ENCODE peak calls at places on chromosome 17, in six cellular contexts. One of them, this sample, is unnamed.
A peak's percentile ranks its signal among the peaks of the same experiment; 100 is the strongest.

GRCh38 chr17:45129940-45130639 is 2.2 kb downstream of the PLCD3 start:
- DNase-seq in A549: no peak
- DNase-seq in HCT116: no peak
- DNase-seq in GM20000: no peak
- DNase-seq in breast epithelium: no peak
- DNase-seq in lower lobe of right lung: no peak
- DNase-seq in this sample: peak; percentile 57

GRCh38 chr17:29615492-29616299 is 7.0 kb downstream of the CORO6 start:
- DNase-seq in breast epithelium: peak; percentile 75
- DNase-seq in lower lobe of right lung: peak; percentile 89
- DNase-seq in GM20000: peak; percentile 96
- DNase-seq in HCT116: no peak
- DNase-seq in A549: peak; percentile 74
- DNase-seq in this sample: peak; percentile 28

GRCh38 chr17:29622337-29623282 is at the start of gene CORO6:
- DNase-seq in HCT116: no peak
- DNase-seq in breast epithelium: no peak
- DNase-seq in GM20000: peak; percentile 84
- DNase-seq in A549: peak; percentile 75
- DNase-seq in lower lobe of right lung: peak; percentile 66
- DNase-seq in this sample: peak; percentile 31

GRCh38 chr17:47741109-47741792 is 8.2 kb downstream of the TBX21 start:
- DNase-seq in breast epithelium: no peak
- DNase-seq in HCT116: no peak
- DNase-seq in lower lobe of right lung: no peak
- DNase-seq in A549: no peak
- DNase-seq in GM20000: no peak
- DNase-seq in this sample: no peak

GRCh38 chr17:12282056-12282455 is 261.4 kb downstream of the MAP2K4 start:
- DNase-seq in GM20000: no peak
- DNase-seq in lower lobe of right lung: no peak
- DNase-seq in HCT116: no peak
- DNase-seq in breast epithelium: no peak
- DNase-seq in A549: peak; percentile 8
- DNase-seq in this sample: peak; percentile 78

GRCh38 chr17:78082988-78083387 is 45.6 kb downstream of the TMC6 start:
- DNase-seq in GM20000: no peak
- DNase-seq in A549: no peak
- DNase-seq in HCT116: no peak
- DNase-seq in lower lobe of right lung: no peak
- DNase-seq in breast epithelium: no peak
- DNase-seq in this sample: no peak

GRCh38 chr17:9862949-9863348 is 37.2 kb downstream of the GLP2R start:
- DNase-seq in breast epithelium: no peak
- DNase-seq in HCT116: no peak
- DNase-seq in lower lobe of right lung: no peak
- DNase-seq in GM20000: no peak
- DNase-seq in A549: no peak
- DNase-seq in this sample: no peak

GRCh38 chr17:74769266-74769855 is 6.8 kb downstream of the NAT9 start:
- DNase-seq in breast epithelium: no peak
- DNase-seq in GM20000: no peak
- DNase-seq in HCT116: no peak
- DNase-seq in lower lobe of right lung: no peak
- DNase-seq in A549: no peak
- DNase-seq in this sample: no peak

GRCh38 chr17:29667969-29668368 is 45.3 kb upstream of the CORO6 start:
- DNase-seq in breast epithelium: no peak
- DNase-seq in A549: no peak
- DNase-seq in lower lobe of right lung: no peak
- DNase-seq in GM20000: no peak
- DNase-seq in HCT116: no peak
- DNase-seq in this sample: no peak

GRCh38 chr17:61159415-61159814 is 240.2 kb upstream of the TBX2 start:
- DNase-seq in GM20000: peak; percentile 23
- DNase-seq in lower lobe of right lung: no peak
- DNase-seq in HCT116: no peak
- DNase-seq in A549: no peak
- DNase-seq in breast epithelium: no peak
- DNase-seq in this sample: no peak

GRCh38 chr17:31508310-31509094 is 117.0 kb downstream of the RAB11FIP4 start:
- DNase-seq in lower lobe of right lung: no peak
- DNase-seq in breast epithelium: no peak
- DNase-seq in A549: peak; percentile 31
- DNase-seq in GM20000: peak; percentile 73
- DNase-seq in HCT116: no peak
- DNase-seq in this sample: no peak

GRCh38 chr17:30091771-30092170 is 24.8 kb upstream of the NSRP1 start:
- DNase-seq in GM20000: no peak
- DNase-seq in lower lobe of right lung: no peak
- DNase-seq in breast epithelium: no peak
- DNase-seq in HCT116: peak; percentile 10
- DNase-seq in A549: no peak
- DNase-seq in this sample: peak; percentile 83

GRCh38 chr17:76528156-76528527 is 9.4 kb downstream of the CYGB start:
- DNase-seq in GM20000: no peak
- DNase-seq in breast epithelium: no peak
- DNase-seq in lower lobe of right lung: no peak
- DNase-seq in HCT116: no peak
- DNase-seq in A549: no peak
- DNase-seq in this sample: no peak

GRCh38 chr17:73792994-73793393 is 148.7 kb upstream of the SDK2 start:
- DNase-seq in A549: no peak
- DNase-seq in GM20000: no peak
- DNase-seq in breast epithelium: no peak
- DNase-seq in lower lobe of right lung: no peak
- DNase-seq in HCT116: no peak
- DNase-seq in this sample: no peak

GRCh38 chr17:19343671-19344151 is 18.8 kb downstream of the B9D1 start:
- DNase-seq in lower lobe of right lung: no peak
- DNase-seq in GM20000: no peak
- DNase-seq in HCT116: no peak
- DNase-seq in breast epithelium: peak; percentile 47
- DNase-seq in A549: no peak
- DNase-seq in this sample: no peak

GRCh38 chr17:59115474-59115873 is 8.8 kb upstream of the TRIM37 start:
- DNase-seq in breast epithelium: no peak
- DNase-seq in GM20000: no peak
- DNase-seq in HCT116: no peak
- DNase-seq in lower lobe of right lung: no peak
- DNase-seq in A549: no peak
- DNase-seq in this sample: no peak

GRCh38 chr17:76408037-76408849 is 23.8 kb downstream of the SPHK1 start:
- DNase-seq in lower lobe of right lung: peak; percentile 75
- DNase-seq in GM20000: peak; percentile 76
- DNase-seq in HCT116: peak; percentile 42
- DNase-seq in breast epithelium: peak; percentile 74
- DNase-seq in A549: peak; percentile 83
- DNase-seq in this sample: peak; percentile 23

GRCh38 chr17:50477976-50478375 is 684 bp upstream of the RSAD1 start:
- DNase-seq in HCT116: no peak
- DNase-seq in A549: no peak
- DNase-seq in lower lobe of right lung: peak; percentile 26
- DNase-seq in GM20000: no peak
- DNase-seq in breast epithelium: no peak
- DNase-seq in this sample: no peak

GRCh38 chr17:64459284-64459747 is 10.4 kb downstream of the MILR1 start:
- DNase-seq in A549: no peak
- DNase-seq in lower lobe of right lung: no peak
- DNase-seq in breast epithelium: no peak
- DNase-seq in GM20000: no peak
- DNase-seq in HCT116: peak; percentile 59
- DNase-seq in this sample: peak; percentile 52

GRCh38 chr17:28575126-28575795 is 1.4 kb downstream of the ALDOC start:
- DNase-seq in A549: no peak
- DNase-seq in breast epithelium: no peak
- DNase-seq in GM20000: no peak
- DNase-seq in HCT116: no peak
- DNase-seq in lower lobe of right lung: no peak
- DNase-seq in this sample: no peak

GRCh38 chr17:61786088-61786487 is 77.2 kb downstream of the BRIP1 start:
- DNase-seq in breast epithelium: no peak
- DNase-seq in GM20000: no peak
- DNase-seq in HCT116: no peak
- DNase-seq in lower lobe of right lung: no peak
- DNase-seq in A549: no peak
- DNase-seq in this sample: no peak

GRCh38 chr17:46012506-46013079 is 13.5 kb downstream of the STH start:
- DNase-seq in lower lobe of right lung: no peak
- DNase-seq in breast epithelium: no peak
- DNase-seq in HCT116: no peak
- DNase-seq in A549: no peak
- DNase-seq in GM20000: no peak
- DNase-seq in this sample: no peak

GRCh38 chr17:39872700-39873099 is 4.7 kb downstream of the ZPBP2 start:
- DNase-seq in lower lobe of right lung: no peak
- DNase-seq in breast epithelium: no peak
- DNase-seq in HCT116: no peak
- DNase-seq in GM20000: no peak
- DNase-seq in A549: no peak
- DNase-seq in this sample: peak; percentile 40

GRCh38 chr17:31314788-31315105 is 893 bp upstream of the EVI2B start:
- DNase-seq in GM20000: no peak
- DNase-seq in A549: no peak
- DNase-seq in lower lobe of right lung: no peak
- DNase-seq in HCT116: no peak
- DNase-seq in breast epithelium: no peak
- DNase-seq in this sample: no peak

GRCh38 chr17:73546770-73547345 is 97.4 kb downstream of the SDK2 start:
- DNase-seq in lower lobe of right lung: peak; percentile 88
- DNase-seq in A549: peak; percentile 38
- DNase-seq in HCT116: peak; percentile 12
- DNase-seq in GM20000: peak; percentile 45
- DNase-seq in breast epithelium: no peak
- DNase-seq in this sample: no peak

GRCh38 chr17:39667262-39668140 is 752 bp upstream of the PNMT start:
- DNase-seq in A549: no peak
- DNase-seq in lower lobe of right lung: no peak
- DNase-seq in breast epithelium: no peak
- DNase-seq in GM20000: peak; percentile 70
- DNase-seq in HCT116: no peak
- DNase-seq in this sample: no peak

GRCh38 chr17:29177871-29178749 is 2.1 kb downstream of the MYO18A start:
- DNase-seq in A549: peak; percentile 54
- DNase-seq in GM20000: no peak
- DNase-seq in lower lobe of right lung: no peak
- DNase-seq in breast epithelium: no peak
- DNase-seq in HCT116: no peak
- DNase-seq in this sample: no peak

GRCh38 chr17:31413871-31414589 is 22.6 kb downstream of the RAB11FIP4 start:
- DNase-seq in lower lobe of right lung: no peak
- DNase-seq in HCT116: no peak
- DNase-seq in breast epithelium: no peak
- DNase-seq in A549: no peak
- DNase-seq in GM20000: no peak
- DNase-seq in this sample: peak; percentile 77

GRCh38 chr17:31369266-31369665 is 22.2 kb upstream of the RAB11FIP4 start:
- DNase-seq in HCT116: no peak
- DNase-seq in GM20000: no peak
- DNase-seq in lower lobe of right lung: no peak
- DNase-seq in breast epithelium: no peak
- DNase-seq in A549: no peak
- DNase-seq in this sample: no peak

GRCh38 chr17:64252831-64253230 is 10.2 kb downstream of the TEX2 start:
- DNase-seq in breast epithelium: no peak
- DNase-seq in HCT116: no peak
- DNase-seq in A549: no peak
- DNase-seq in lower lobe of right lung: no peak
- DNase-seq in GM20000: no peak
- DNase-seq in this sample: peak; percentile 19

GRCh38 chr17:40561871-40562611 is 3.2 kb downstream of the CCR7 start:
- DNase-seq in lower lobe of right lung: no peak
- DNase-seq in A549: no peak
- DNase-seq in breast epithelium: no peak
- DNase-seq in HCT116: no peak
- DNase-seq in GM20000: no peak
- DNase-seq in this sample: no peak

GRCh38 chr17:13967416-13967815 is 101.9 kb upstream of the COX10 start:
- DNase-seq in breast epithelium: no peak
- DNase-seq in HCT116: no peak
- DNase-seq in GM20000: no peak
- DNase-seq in lower lobe of right lung: no peak
- DNase-seq in A549: no peak
- DNase-seq in this sample: no peak

GRCh38 chr17:35147313-35147982 is at the start of gene UNC45B:
- DNase-seq in breast epithelium: no peak
- DNase-seq in GM20000: no peak
- DNase-seq in A549: no peak
- DNase-seq in lower lobe of right lung: no peak
- DNase-seq in HCT116: no peak
- DNase-seq in this sample: no peak

GRCh38 chr17:42221886-42222745 is 27.8 kb upstream of the GHDC start:
- DNase-seq in HCT116: peak; percentile 7
- DNase-seq in GM20000: peak; percentile 78
- DNase-seq in breast epithelium: no peak
- DNase-seq in A549: peak; percentile 66
- DNase-seq in lower lobe of right lung: peak; percentile 63
- DNase-seq in this sample: peak; percentile 35
- TF ChIP-seq CTCF in HCT116: peak; percentile 80
- TF ChIP-seq CTCF in GM20000: peak; percentile 49
- TF ChIP-seq CTCF in breast epithelium: no peak
- TF ChIP-seq CTCF in A549: peak; percentile 74
- TF ChIP-seq CTCF in lower lobe of right lung: peak; percentile 55
- TF ChIP-seq CTCF in this sample: peak; percentile 75

GRCh38 chr17:3447625-3448024 is 14.0 kb upstream of the OR1E2 start:
- DNase-seq in lower lobe of right lung: no peak
- DNase-seq in HCT116: peak; percentile 34
- DNase-seq in breast epithelium: no peak
- DNase-seq in A549: no peak
- DNase-seq in GM20000: no peak
- DNase-seq in this sample: no peak
- TF ChIP-seq CTCF in lower lobe of right lung: no peak
- TF ChIP-seq CTCF in HCT116: peak; percentile 60
- TF ChIP-seq CTCF in breast epithelium: no peak
- TF ChIP-seq CTCF in A549: peak; percentile 15
- TF ChIP-seq CTCF in GM20000: no peak
- TF ChIP-seq CTCF in this sample: no peak

DNA sequence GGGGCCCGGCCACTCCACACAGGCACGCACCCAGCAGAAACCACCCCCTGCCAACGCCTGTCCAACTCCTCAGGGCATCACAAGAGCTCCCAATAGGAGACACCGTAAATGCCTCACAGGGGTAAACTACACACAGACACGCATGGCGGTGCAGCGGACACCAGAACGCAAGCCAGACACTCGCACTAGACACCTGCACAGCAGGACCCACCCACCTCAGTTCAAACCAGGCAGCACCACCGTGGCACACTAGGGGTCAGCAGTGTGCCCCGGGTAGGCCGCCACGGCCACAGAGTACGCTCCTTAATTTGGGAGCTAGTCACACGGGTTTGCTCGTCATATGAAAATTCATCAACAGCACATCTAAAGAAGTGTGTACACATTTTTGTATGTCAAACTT is 3.4 kb downstream of the SLC38A10 start:
- DNase-seq in HCT116: peak; percentile 65
- DNase-seq in breast epithelium: peak; percentile 75
- DNase-seq in A549: peak; percentile 92
- DNase-seq in lower lobe of right lung: peak; percentile 84
- DNase-seq in GM20000: peak; percentile 82
- DNase-seq in this sample: no peak
- TF ChIP-seq CTCF in HCT116: peak; percentile 95
- TF ChIP-seq CTCF in breast epithelium: peak; percentile 61
- TF ChIP-seq CTCF in A549: peak; percentile 75
- TF ChIP-seq CTCF in lower lobe of right lung: peak; percentile 79
- TF ChIP-seq CTCF in GM20000: peak; percentile 53
- TF ChIP-seq CTCF in this sample: peak; percentile 70

GRCh38 chr17:8060274-8060673 is 21.4 kb downstream of the ALOX15B start:
- DNase-seq in GM20000: peak; percentile 81
- DNase-seq in HCT116: peak; percentile 75
- DNase-seq in lower lobe of right lung: peak; percentile 50
- DNase-seq in A549: peak; percentile 87
- DNase-seq in breast epithelium: no peak
- DNase-seq in this sample: peak; percentile 65
- TF ChIP-seq CTCF in GM20000: peak; percentile 57
- TF ChIP-seq CTCF in HCT116: peak; percentile 83
- TF ChIP-seq CTCF in lower lobe of right lung: peak; percentile 75
- TF ChIP-seq CTCF in A549: peak; percentile 92
- TF ChIP-seq CTCF in breast epithelium: peak; percentile 80
- TF ChIP-seq CTCF in this sample: peak; percentile 92

This sample was measured in HFFc6.